ENCODE peak calls at places on chromosomes 1 and 21, in six cellular contexts. J is RWPE1; L is EL; M is GDM1; R is NCI-H1694 treated with DMSO at 0.1 percent for 48 hours; N is activated gamma-delta T cell treated with anti-CD3 and anti-CD28 coated beads, Interleukin-2, amount 50 U/mL, for 16 hours. X is an unnamed sample.
A peak's percentile ranks its signal among the peaks of the same experiment; 100 is the strongest.

GRCh38 chr1:85496881-85497582 is 32.1 kb upstream of the DDAH1 start:
- DNase-seq in N (no peak), J (no peak), L (no peak), M (no peak), R (no peak), X (no peak)

GRCh38 chr1:9289090-9289534 is 3.6 kb upstream of the SPSB1 start:
- DNase-seq in R (peak; percentile 25), M (peak; percentile 36), N (peak; percentile 77), J (no peak), L (peak; percentile 66), X (peak; percentile 81)

GRCh38 chr21:18387994-18388393 is 15.6 kb downstream of the TMPRSS15 start:
- DNase-seq in M (no peak), R (no peak), L (no peak), N (no peak), J (peak; percentile 2), X (no peak)

GRCh38 chr1:25503551-25504426 is 39.6 kb upstream of the LDLRAP1 start:
- DNase-seq in N (peak; percentile 51), M (no peak), L (peak; percentile 16), J (peak; percentile 32), R (peak; percentile 18), X (peak; percentile 41)

GRCh38 chr1:221347706-221348105 is 394.2 kb downstream of the DUSP10 start:
- DNase-seq in L (no peak), J (no peak), R (no peak), N (no peak), M (no peak), X (no peak)

GRCh38 chr1:3063379-3064295 is 5.4 kb upstream of the PRDM16 start:
- DNase-seq in L (no peak), R (no peak), N (no peak), J (no peak), M (no peak), X (no peak)

GRCh38 chr1:32889731-32890278 is 3.5 kb downstream of the HPCA start:
- DNase-seq in R (no peak), N (no peak), J (no peak), M (no peak), L (no peak), X (no peak)

GRCh38 chr1:31243451-31244286 is 4.0 kb upstream of the NKAIN1 start:
- DNase-seq in M (no peak), J (no peak), R (peak; percentile 8), L (peak; percentile 27), N (no peak), X (no peak)

GRCh38 chr1:114345930-114346479 is 165.0 kb downstream of the TRIM33 start:
- DNase-seq in N (no peak), L (peak; percentile 3), J (peak; percentile 38), R (no peak), M (no peak), X (peak; percentile 11)

GRCh38 chr1:42935313-42935624 is 23.4 kb downstream of the SLC2A1 start:
- DNase-seq in N (no peak), M (peak; percentile 14), J (no peak), R (no peak), L (no peak), X (no peak)

GRCh38 chr1:47561523-47562007 is 123.7 kb downstream of the FOXD2 start:
- DNase-seq in L (peak; percentile 35), M (no peak), J (peak; percentile 80), N (no peak), R (no peak), X (no peak)

GRCh38 chr1:92934395-92935378 is 26.6 kb downstream of the DIPK1A start:
- DNase-seq in L (peak; percentile 37), N (no peak), J (no peak), M (no peak), R (peak; percentile 95), X (no peak)

GRCh38 chr1:41444246-41444645 is 40.2 kb downstream of the EDN2 start:
- DNase-seq in L (no peak), R (no peak), J (no peak), N (no peak), M (no peak), X (peak; percentile 9)

GRCh38 chr1:48019714-48020315 is 22.6 kb upstream of the TRABD2B start:
- DNase-seq in N (no peak), R (no peak), L (no peak), M (no peak), J (no peak), X (no peak)

GRCh38 chr1:21775542-21775899 is 7.4 kb downstream of the USP48 start:
- DNase-seq in L (no peak), N (no peak), M (no peak), J (no peak), R (no peak), X (no peak)

GRCh38 chr1:12276225-12276624 is 46.4 kb downstream of the VPS13D start:
- DNase-seq in R (no peak), L (peak; percentile 6), J (no peak), M (no peak), N (no peak), X (no peak)

GRCh38 chr21:15278851-15279250 is 214.1 kb upstream of the NRIP1 start:
- DNase-seq in M (no peak), N (no peak), J (no peak), L (no peak), R (no peak), X (no peak)

GRCh38 chr1:117836069-117836468 is 93.4 kb downstream of the GDAP2 start:
- DNase-seq in R (no peak), M (no peak), J (no peak), L (no peak), N (no peak), X (no peak)